ENCODE peak calls at places on chromosomes 12 and 14, in five cellular contexts. U is right lobe of liver, O is fibroblast of mammary gland, Y is lung, B is foreskin fibroblast. E is an unnamed sample.

GRCh38 chr12:26279908-26280307 is 84.5 kb downstream of the SSPN start:
- DNase-seq in Y (no peak), B (no peak), U (no peak), O (no peak), E (no peak)

GRCh38 chr12:46374711-46375110 is 2.1 kb upstream of the SLC38A2 start:
- DNase-seq in Y (no peak), U (no peak), O (no peak), B (no peak), E (no peak)

GRCh38 chr14:104659764-104660523 is 29.5 kb upstream of the INF2 start:
- DNase-seq in Y (no peak), U (no peak), B (no peak), O (no peak), E (peak; percentile 84)

GRCh38 chr14:73262427-73263183 is 25.3 kb downstream of the PAPLN start:
- DNase-seq in Y (no peak), B (no peak), O (no peak), U (no peak), E (no peak)

GRCh38 chr12:32821293-32822089 is 65.8 kb upstream of the YARS2 start:
- DNase-seq in Y (no peak), B (no peak), O (no peak), U (no peak), E (no peak)

GRCh38 chr14:87108726-87109125 is 884.3 kb downstream of the GALC start:
- DNase-seq in Y (no peak), U (no peak), B (peak; percentile 93), O (peak; percentile 87), E (no peak)

GRCh38 chr14:78005325-78005724 is 164.8 kb upstream of the NRXN3 start:
- DNase-seq in Y (no peak), U (no peak), O (peak; percentile 77), B (no peak), E (no peak)

GRCh38 chr12:15453613-15454012 is 131.3 kb downstream of the PTPRO start:
- DNase-seq in U (no peak), Y (no peak), O (no peak), B (no peak), E (no peak)

GRCh38 chr12:120215766-120216735 is 15.1 kb upstream of the RPLP0 start:
- DNase-seq in B (no peak), U (no peak), Y (no peak), O (no peak), E (no peak)

GRCh38 chr14:106209745-106210144 is 683.4 kb downstream of the TMEM121 start:
- DNase-seq in U (no peak), O (no peak), B (no peak), Y (no peak), E (no peak)

GRCh38 chr14:71355324-71356201 is 448.3 kb downstream of the PCNX1 start:
- DNase-seq in U (no peak), Y (no peak), B (peak; percentile 37), O (peak; percentile 62), E (no peak)

GRCh38 chr14:98931911-98932310 is 340.1 kb downstream of the BCL11B start:
- DNase-seq in B (no peak), O (no peak), Y (no peak), U (no peak), E (peak; percentile 84)

GRCh38 chr12:26870491-26871419 is 37.8 kb upstream of the ITPR2 start:
- DNase-seq in Y (peak; percentile 58), O (peak; percentile 48), B (peak; percentile 67), U (no peak), E (no peak)

GRCh38 chr14:58777541-58777979 is 139.8 kb downstream of the DACT1 start:
- DNase-seq in O (no peak), B (no peak), U (no peak), Y (no peak), E (no peak)

GRCh38 chr12:78457951-78458350 is 406.6 kb upstream of the SYT1 start:
- DNase-seq in O (peak; percentile 59), Y (no peak), U (no peak), B (peak; percentile 60), E (no peak)

GRCh38 chr12:67819902-67820301 is 169.3 kb upstream of the IFNG-AS1 start:
- DNase-seq in Y (no peak), U (no peak), O (no peak), B (no peak), E (no peak)

GRCh38 chr12:49667319-49668090 is 39.7 kb downstream of the FMNL3 start:
- DNase-seq in Y (no peak), O (peak; percentile 52), B (peak; percentile 70), U (no peak), E (no peak)

GRCh38 chr14:36426836-36427235 is 93.2 kb downstream of the NKX2-1 start:
- DNase-seq in O (no peak), Y (no peak), U (no peak), B (no peak), E (no peak)

GRCh38 chr12:116528067-116528466 is 31.1 kb upstream of the MAP1LC3B2 start:
- DNase-seq in Y (no peak), O (peak; percentile 89), U (no peak), B (peak; percentile 73), E (no peak)

GRCh38 chr12:123763093-123763492 is 992 bp downstream of the DNAH10 start:
- DNase-seq in U (no peak), B (no peak), Y (no peak), O (no peak), E (no peak)

GRCh38 chr12:123764109-123764508 is 2.0 kb downstream of the DNAH10 start:
- DNase-seq in O (no peak), U (no peak), Y (no peak), B (no peak), E (no peak)

GRCh38 chr12:123765504-123766035 is 3.5 kb downstream of the DNAH10 start:
- DNase-seq in U (no peak), B (no peak), Y (no peak), O (no peak), E (no peak)

GRCh38 chr12:123762715-123763052 is 583 bp downstream of the DNAH10 start:
- DNase-seq in Y (no peak), U (no peak), O (no peak), B (no peak), E (no peak)

GRCh38 chr12:123761841-123762714 is at the start of gene DNAH10:
- DNase-seq in Y (peak; percentile 34), B (peak; percentile 45), U (peak; percentile 56), O (peak; percentile 6), E (peak; percentile 87)
- TF ChIP-seq CTCF in Y (peak; percentile 3), B (peak; percentile 21), U (peak; percentile 7), O (no peak), E (peak; percentile 43)

DNA sequence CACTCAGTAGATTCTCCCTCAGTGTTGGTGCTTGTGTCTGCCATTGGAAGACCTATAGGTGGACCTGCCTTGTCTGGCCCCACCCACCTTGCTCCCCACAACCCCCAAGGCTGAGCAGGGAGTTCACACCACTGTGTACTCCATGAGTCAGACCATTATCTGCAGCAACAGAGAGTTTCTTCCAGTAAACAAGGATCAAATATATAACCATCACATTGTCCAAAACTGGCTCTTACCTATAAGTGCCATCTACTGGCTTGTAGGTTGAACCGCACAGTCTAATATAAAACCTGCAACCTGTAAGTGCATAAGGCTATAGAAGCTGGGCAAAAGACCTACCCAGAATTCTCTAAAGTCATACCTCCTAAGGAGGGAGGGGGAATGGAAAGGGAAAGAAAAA is 7.9 kb downstream of the TAS2R13 start:
- DNase-seq in O (peak; percentile 5), Y (no peak), B (no peak), U (no peak), E (no peak)
- TF ChIP-seq CTCF in O (no peak), Y (no peak), B (no peak), U (peak; percentile 33), E (no peak)

DNA sequence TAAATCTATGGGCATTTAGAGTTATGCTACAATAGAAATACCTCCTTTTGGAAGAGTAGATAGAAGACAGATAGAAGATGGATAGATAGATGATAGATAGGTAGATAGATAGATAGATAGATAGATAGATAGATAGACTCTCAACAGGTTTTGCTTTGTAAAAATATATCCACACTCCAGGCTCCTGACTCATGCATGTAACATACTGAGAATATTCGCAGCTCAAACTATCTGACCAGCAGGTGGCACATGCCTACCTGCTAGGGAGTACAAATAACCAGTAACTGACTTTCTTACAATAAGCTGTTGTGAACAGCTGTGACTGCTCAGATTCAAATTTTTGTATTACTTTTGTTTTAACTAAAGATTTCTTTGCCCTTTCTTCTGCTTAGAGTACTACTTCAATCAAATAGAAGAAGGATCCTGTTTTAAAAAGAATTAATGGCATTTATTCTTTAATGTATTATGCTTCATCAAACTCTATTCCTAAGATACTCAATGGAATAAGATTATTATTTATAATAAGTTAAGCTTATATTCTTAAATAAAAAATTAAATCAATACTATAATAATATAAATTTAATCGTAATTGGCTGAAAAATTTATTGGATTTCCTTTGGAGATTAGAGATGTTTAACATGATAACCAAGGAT is 15.8 kb upstream of the CPNE8 start:
- DNase-seq in U (no peak), B (peak; percentile 8), Y (peak; percentile 51), O (peak; percentile 72), E (no peak)
- TF ChIP-seq CTCF in U (peak; percentile 75), B (peak; percentile 46), Y (no peak), O (peak; percentile 63), E (peak; percentile 29)

GRCh38 chr14:69002069-69002468 is 23.0 kb upstream of the ACTN1 start:
- DNase-seq in U (peak; percentile 66), Y (no peak), B (peak; percentile 32), O (peak; percentile 41), E (no peak)
- TF ChIP-seq CTCF in U (peak; percentile 61), Y (no peak), B (peak; percentile 26), O (peak; percentile 22), E (no peak)

DNA sequence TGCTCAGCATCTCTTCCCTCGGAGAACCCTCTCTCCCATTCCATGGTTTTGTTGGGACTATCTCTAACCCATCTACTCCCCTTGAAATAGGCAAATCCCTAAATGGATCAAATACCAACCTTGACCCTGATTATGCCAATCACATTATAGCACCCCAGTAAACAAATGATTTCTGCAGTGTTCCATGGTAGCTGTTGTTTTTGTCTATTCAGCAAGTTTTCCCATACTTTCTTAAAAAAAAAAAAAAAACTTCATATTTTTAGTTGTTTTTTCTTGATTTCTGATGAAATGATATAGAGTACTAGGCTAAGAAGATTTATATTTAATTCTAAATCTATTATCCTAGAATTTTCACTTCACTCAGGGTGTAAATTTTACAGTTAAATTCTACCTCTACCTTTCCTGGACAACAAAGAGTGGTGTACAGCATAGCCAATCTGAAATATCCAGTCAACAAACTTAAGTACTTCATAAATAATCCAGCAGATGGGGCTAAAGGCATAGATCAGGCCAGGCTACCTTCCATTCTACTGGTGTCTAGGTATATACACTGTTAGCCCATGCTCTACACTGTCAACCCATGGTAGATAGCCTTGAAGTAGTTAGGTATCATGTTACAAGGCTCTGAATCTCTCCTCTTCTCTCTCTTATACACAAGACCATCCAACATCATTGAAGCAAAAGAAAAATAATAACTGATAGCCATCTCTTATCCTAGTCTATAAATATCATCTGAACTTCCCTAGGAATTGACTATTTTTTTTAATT is 82.2 kb downstream of the PLEKHG7 start:
- DNase-seq in U (no peak), O (peak; percentile 81), Y (no peak), B (peak; percentile 75), E (no peak)
- TF ChIP-seq CTCF in U (peak; percentile 61), O (peak; percentile 54), Y (peak; percentile 59), B (peak; percentile 38), E (peak; percentile 55)